ENCODE peak calls at places on chromosomes 7 and 10, in nine cellular contexts. E is ovary; Q is lower lobe of right lung; T is Peyer's patch; H is small intestine; O is body of pancreas; Y is stomach; R is CD8-positive, alpha-beta T cell; G is gastrocnemius medialis. B is an unnamed sample. For H3K9me3, the result is how much of the 10 kb centered on the place peaks cover.

GRCh38 chr7:23332881-23333612 is 33.9 kb downstream of the MALSU1 start:
- DNase-seq in E (peak), O (no peak), Q (no peak), H (no peak), Y (no peak), R (no peak), T (no peak), G (no peak), B (no peak)

GRCh38 chr7:141641876-141642275 is 60.1 kb downstream of the DENND11 start:
- DNase-seq in T (no peak), R (no peak), Y (no peak), E (no peak), H (no peak), O (no peak), Q (no peak), G (no peak), B (no peak)

GRCh38 chr10:121851791-121852190 is 76.0 kb downstream of the ATE1 start:
- DNase-seq in R (no peak), H (no peak), T (no peak), Q (no peak), O (peak), G (no peak), E (no peak), Y (no peak), B (no peak)

GRCh38 chr10:25556457-25556856 is 377.6 kb upstream of the MYO3A start:
- DNase-seq in T (no peak), R (no peak), Q (no peak), Y (no peak), G (no peak), O (no peak), H (no peak), E (no peak), B (no peak)

GRCh38 chr7:80900583-80901576 is 18.0 kb downstream of the SEMA3C start:
- DNase-seq in G (no peak), Y (no peak), E (no peak), R (no peak), H (no peak), T (no peak), O (no peak), Q (no peak), B (no peak)

GRCh38 chr7:48085942-48086341 is 3.1 kb upstream of the UPP1 start:
- DNase-seq in G (no peak), T (no peak), E (no peak), R (no peak), Q (no peak), H (no peak), Y (no peak), O (no peak), B (no peak)

GRCh38 chr7:30521532-30521931 is 16.9 kb upstream of the GGCT start:
- DNase-seq in H (peak), Q (no peak), Y (no peak), G (peak), R (no peak), E (no peak), O (no peak), T (peak), B (no peak)

GRCh38 chr7:129923709-129924108 is 29.1 kb downstream of the UBE2H start:
- DNase-seq in R (no peak), Q (no peak), E (no peak), G (no peak), Y (no peak), O (no peak), H (peak), T (peak), B (no peak)

GRCh38 chr10:92208736-92209135 is 82.1 kb downstream of the CPEB3 start:
- DNase-seq in R (no peak), H (no peak), Y (no peak), Q (no peak), O (no peak), E (no peak), G (no peak), T (no peak), B (no peak)

GRCh38 chr10:4763960-4764428 is 62.0 kb upstream of the AKR1E2 start:
- DNase-seq in R (no peak), T (no peak), E (no peak), O (no peak), Y (no peak), G (no peak), Q (no peak), H (no peak), B (no peak)

GRCh38 chr10:12534824-12535223 is 185.5 kb downstream of the CAMK1D start:
- DNase-seq in Y (no peak), E (no peak), Q (no peak), T (no peak), H (no peak), R (no peak), G (no peak), O (peak), B (no peak)

GRCh38 chr7:111312966-111313365 is 222.0 kb downstream of the LRRN3 start:
- DNase-seq in Y (no peak), E (no peak), G (no peak), H (peak), O (no peak), T (no peak), Q (no peak), R (no peak), B (no peak)

GRCh38 chr10:80277567-80278250 is 11.7 kb downstream of the MAT1A start:
- DNase-seq in O (peak), G (no peak), T (peak), Y (peak), Q (no peak), H (no peak), E (peak), R (no peak), B (no peak)

GRCh38 chr7:37035631-37036030 is 311.3 kb upstream of the AOAH start:
- DNase-seq in O (no peak), R (no peak), T (no peak), G (no peak), H (no peak), Q (no peak), Y (no peak), E (no peak), B (no peak)

GRCh38 chr7:37033141-37033540 is 308.8 kb upstream of the AOAH start:
- DNase-seq in T (no peak), E (no peak), Y (no peak), O (no peak), Q (no peak), G (no peak), H (no peak), R (no peak), B (no peak)

GRCh38 chr7:37028909-37029440 is 304.7 kb upstream of the AOAH start:
- DNase-seq in G (no peak), R (no peak), E (no peak), H (no peak), O (no peak), Y (no peak), T (no peak), Q (no peak), B (no peak)

GRCh38 chr7:37031571-37032257 is 307.4 kb upstream of the AOAH start:
- DNase-seq in O (peak), T (peak), E (peak), G (peak), Y (peak), Q (peak), R (peak), H (peak), B (no peak)

DNA sequence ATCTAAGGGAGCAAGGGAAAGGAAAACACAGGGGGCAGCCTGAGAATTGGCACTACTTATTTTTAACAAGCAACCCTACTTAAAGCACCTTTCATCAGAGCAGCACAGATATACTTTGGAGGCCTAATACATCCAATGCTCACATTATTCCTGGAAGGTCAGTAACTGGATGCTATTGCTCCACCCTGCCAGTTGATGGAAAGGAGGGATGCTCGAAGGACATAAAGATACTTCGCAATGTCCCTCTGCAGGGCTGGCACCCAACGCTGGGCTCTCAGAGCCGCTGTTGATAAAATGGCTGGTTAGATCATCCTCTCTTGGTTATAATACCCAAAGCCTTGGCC is 307.9 kb upstream of the AOAH start:
- DNase-seq in Q (no peak), H (no peak), Y (no peak), G (no peak), E (no peak), O (no peak), R (no peak), T (no peak), B (no peak)
- H3K9me3 ChIP-seq in Q (under half), H (under half), Y (under half), G (under half), E (under half), O (under half), R (under half), T (under half), B (under half)

DNA sequence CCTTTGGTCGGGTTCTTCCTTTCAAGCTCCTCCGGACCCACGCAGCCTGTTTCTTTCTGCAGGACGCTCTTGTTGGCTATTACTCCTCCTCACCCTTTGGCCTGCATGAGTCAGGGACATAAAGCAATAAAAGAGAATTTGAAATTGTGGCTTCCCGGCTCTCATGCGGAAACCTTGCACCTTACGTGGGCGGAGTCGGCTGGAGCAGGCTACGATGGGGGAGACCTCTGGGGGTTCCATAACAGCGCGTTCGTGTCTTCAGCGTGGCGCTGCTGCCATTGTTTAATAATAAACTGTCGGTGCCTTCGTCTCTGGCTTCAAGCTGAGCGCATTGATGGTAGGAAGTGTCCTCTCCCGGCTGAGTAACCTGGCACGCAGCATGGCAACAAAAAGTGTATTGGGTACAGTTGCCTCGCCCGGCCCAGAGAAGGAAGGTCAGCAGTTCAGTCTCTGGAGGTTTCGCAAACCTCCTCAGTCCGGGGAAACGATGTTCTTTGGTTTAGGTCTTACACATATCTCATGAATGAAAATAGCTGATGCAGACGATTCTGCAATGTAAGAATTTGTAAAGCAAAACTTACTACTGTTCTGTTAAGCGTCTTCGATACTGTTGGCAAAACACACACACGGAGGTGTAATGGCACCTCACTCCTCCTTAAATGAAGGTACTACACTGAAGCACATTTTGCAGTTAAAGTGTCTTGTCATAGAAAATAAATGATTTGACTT is 623 bp upstream of the CCDC186 start:
- DNase-seq in E (peak), G (peak), Y (peak), T (no peak), Q (peak), R (no peak), H (no peak), O (peak), B (no peak)
- H3K9me3 ChIP-seq in E (under half), G (under half), Y (under half), T (under half), Q (under half), R (under half), H (under half), O (under half), B (under half)

GRCh38 chr10:133616371-133617130 is 10.0 kb downstream of the FRG2B start:
- DNase-seq in G (peak), Q (no peak), R (no peak), O (peak), H (peak), E (no peak), Y (peak), T (no peak), B (no peak)

GRCh38 chr10:133608855-133609254 is 17.7 kb downstream of the FRG2B start:
- DNase-seq in G (no peak), Y (no peak), H (peak), R (no peak), E (no peak), T (no peak), Q (no peak), O (no peak), B (no peak)

GRCh38 chr10:133614830-133615580 is 11.6 kb downstream of the FRG2B start:
- DNase-seq in E (no peak), R (no peak), Y (no peak), G (peak), Q (no peak), O (peak), T (no peak), H (no peak), B (no peak)

GRCh38 chr10:133613699-133614098 is 12.9 kb downstream of the FRG2B start:
- DNase-seq in T (no peak), R (no peak), H (no peak), O (no peak), E (no peak), Q (no peak), Y (no peak), G (no peak), B (no peak)

DNA sequence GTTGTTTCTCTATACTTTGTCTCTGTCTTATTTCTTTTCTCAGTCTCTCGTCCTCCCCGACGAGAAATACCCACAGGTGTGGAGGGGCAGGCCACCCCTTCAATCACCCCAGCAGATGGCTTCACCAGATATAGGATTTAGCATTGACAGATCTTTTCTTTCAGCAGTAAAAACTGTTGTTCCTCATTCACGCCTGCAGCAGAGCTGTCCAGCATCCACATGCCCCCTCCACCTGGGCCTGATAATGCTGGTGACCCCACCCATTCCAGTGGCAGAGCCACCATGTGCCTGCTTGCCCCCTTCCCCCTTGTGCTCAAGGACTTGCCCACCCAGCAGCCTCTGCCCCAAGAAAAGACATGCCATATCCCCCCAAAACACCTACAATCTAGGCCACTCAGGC is 15.5 kb downstream of the FRG2B start:
- DNase-seq in E (no peak), O (no peak), Q (no peak), H (no peak), T (no peak), G (no peak), R (no peak), Y (no peak), B (no peak)
- H3K9me3 ChIP-seq in E (under half), O (under half), Q (under half), H (under half), T (under half), G (under half), R (under half), Y (under half), B (under half)

GRCh38 chr7:69873512-69873911 is 275.2 kb downstream of the AUTS2 start:
- DNase-seq in T (no peak), R (no peak), E (no peak), G (no peak), H (no peak), O (no peak), Y (no peak), Q (no peak), B (no peak)

GRCh38 chr7:69880848-69881247 is 282.6 kb downstream of the AUTS2 start:
- DNase-seq in R (no peak), Q (no peak), Y (no peak), H (no peak), O (no peak), G (no peak), T (no peak), E (no peak), B (no peak)

GRCh38 chr7:69879989-69880388 is 281.7 kb downstream of the AUTS2 start:
- DNase-seq in R (no peak), Y (no peak), E (no peak), H (no peak), O (no peak), G (no peak), T (no peak), Q (no peak), B (no peak)

GRCh38 chr7:69882269-69882668 is 284.0 kb downstream of the AUTS2 start:
- DNase-seq in E (no peak), Y (no peak), G (no peak), H (no peak), R (no peak), Q (no peak), T (no peak), O (no peak), B (no peak)

DNA sequence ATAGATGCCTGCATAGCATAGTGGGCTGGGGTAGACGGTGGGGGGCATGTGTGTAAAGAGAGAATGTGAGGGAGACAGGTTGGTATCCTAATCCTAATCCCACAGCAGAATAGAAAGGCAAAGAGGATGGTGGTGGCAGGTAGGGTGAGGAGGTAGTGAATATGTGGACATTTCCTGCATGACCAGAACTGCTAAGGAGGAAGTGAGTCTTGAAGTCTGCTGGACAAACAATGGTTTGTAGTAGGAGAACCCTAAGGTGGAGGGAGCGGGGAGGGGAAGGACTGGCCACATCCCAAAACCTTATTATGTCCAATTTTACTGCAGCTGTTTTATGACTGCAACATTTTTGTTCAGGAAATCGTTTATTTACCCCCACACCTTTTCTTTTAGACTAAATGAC is 279.7 kb downstream of the AUTS2 start:
- DNase-seq in T (no peak), H (no peak), R (no peak), Q (no peak), Y (no peak), O (no peak), G (no peak), E (no peak), B (no peak)
- H3K9me3 ChIP-seq in T (under half), H (under half), R (under half), Q (under half), Y (under half), O (under half), G (under half), E (under half), B (under half)

GRCh38 chr10:103931603-103932002 is 13.6 kb upstream of the STN1 start:
- DNase-seq in H (no peak), R (no peak), T (no peak), E (no peak), Y (no peak), Q (no peak), G (no peak), O (no peak), B (no peak)

GRCh38 chr10:103930449-103930848 is 12.5 kb upstream of the STN1 start:
- DNase-seq in Q (no peak), Y (no peak), E (no peak), H (no peak), T (no peak), R (no peak), O (no peak), G (no peak), B (no peak)

GRCh38 chr10:103928784-103929183 is 10.8 kb upstream of the STN1 start:
- DNase-seq in R (no peak), Q (no peak), G (no peak), Y (no peak), E (no peak), H (no peak), T (no peak), O (no peak), B (no peak)

GRCh38 chr10:103929396-103929921 is 11.5 kb upstream of the STN1 start:
- DNase-seq in R (no peak), G (no peak), T (no peak), Q (no peak), O (no peak), E (no peak), H (no peak), Y (no peak), B (no peak)

GRCh38 chr10:103930881-103931280 is 12.9 kb upstream of the STN1 start:
- DNase-seq in Y (no peak), R (no peak), Q (no peak), H (no peak), G (no peak), E (no peak), O (no peak), T (no peak), B (no peak)
- H3K9me3 ChIP-seq in Y (under half), R (under half), Q (under half), H (under half), G (under half), E (under half), O (under half), T (under half), B (under half)

GRCh38 chr10:90313548-90314325 is 544.1 kb downstream of the HTR7 start:
- DNase-seq in Q (no peak), O (no peak), H (peak), R (no peak), E (no peak), T (no peak), Y (no peak), G (no peak), B (no peak)
- H3K9me3 ChIP-seq in Q (under half), O (under half), H (under half), R (under half), E (under half), T (under half), Y (under half), G (under half), B (under half)

GRCh38 chr7:158301221-158301620 is 286.4 kb downstream of the PTPRN2 start:
- DNase-seq in R (no peak), E (no peak), T (no peak), Q (no peak), G (no peak), O (no peak), Y (peak), H (peak), B (no peak)

GRCh38 chr7:158299607-158300006 is 288.0 kb downstream of the PTPRN2 start:
- DNase-seq in R (no peak), H (no peak), Y (no peak), O (no peak), G (no peak), E (no peak), Q (no peak), T (no peak), B (no peak)

GRCh38 chr7:158302274-158303070 is 285.2 kb downstream of the PTPRN2 start:
- DNase-seq in T (peak), E (no peak), Q (no peak), G (no peak), O (no peak), R (no peak), Y (peak), H (no peak), B (no peak)

GRCh38 chr7:158303121-158303520 is 284.5 kb downstream of the PTPRN2 start:
- DNase-seq in T (no peak), R (no peak), Y (no peak), G (no peak), O (no peak), H (no peak), Q (no peak), E (no peak), B (no peak)

GRCh38 chr7:158300427-158300826 is 287.2 kb downstream of the PTPRN2 start:
- DNase-seq in T (peak), Q (no peak), G (no peak), Y (peak), O (no peak), E (no peak), R (no peak), H (no peak), B (no peak)
- H3K9me3 ChIP-seq in T (under half), Q (under half), G (under half), Y (under half), O (under half), E (under half), R (under half), H (under half), B (under half)

GRCh38 chr10:19158870-19159269 is 110.3 kb downstream of the MALRD1 start:
- DNase-seq in G (no peak), H (peak), E (no peak), Q (no peak), Y (no peak), O (no peak), R (no peak), T (no peak), B (no peak)
- H3K9me3 ChIP-seq in G (under half), H (under half), E (under half), Q (under half), Y (under half), O (under half), R (under half), T (under half), B (under half)

DNA sequence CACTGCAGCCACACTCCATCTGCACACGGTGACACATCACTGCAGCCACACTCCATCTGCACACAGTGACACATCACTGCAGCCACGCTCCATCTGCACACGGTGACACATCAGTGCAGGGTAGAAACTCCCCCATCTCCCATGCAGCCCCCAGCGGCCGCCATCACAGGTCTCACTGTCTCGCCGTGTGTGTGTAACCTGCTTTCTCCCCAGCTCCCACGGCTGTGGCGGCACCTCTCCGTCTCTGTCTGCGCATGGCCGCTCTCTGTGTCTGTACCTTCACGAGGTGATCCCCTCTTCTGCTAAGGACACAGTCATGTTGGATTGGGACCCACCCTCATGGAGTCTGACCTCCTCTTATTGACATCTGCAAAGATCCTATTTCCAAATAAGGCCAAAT is 527.4 kb downstream of the PTPRN2 start:
- DNase-seq in Q (no peak), G (no peak), T (peak), R (no peak), E (no peak), O (no peak), H (no peak), Y (no peak), B (no peak)
- H3K9me3 ChIP-seq in Q (under half), G (under half), T (under half), R (under half), E (under half), O (under half), H (under half), Y (under half), B (under half)

B was measured in T-helper 17 cell.